ENCODE peak calls at places on chromosome 19, in nine cellular contexts. One of them, this sample, is unnamed.

GRCh38 chr19:44951179-44952159 is 3.7 kb upstream of the CLPTM1 start:
- DNase-seq in tibial nerve: peak
- DNase-seq in AG09319: peak
- DNase-seq in heart left ventricle: no peak
- DNase-seq in CD8-positive, alpha-beta T cell: peak
- DNase-seq in foreskin fibroblast: peak
- DNase-seq in left ventricle myocardium inferior: no peak
- DNase-seq in upper lobe of right lung: no peak
- DNase-seq in neural crest cell: peak
- DNase-seq in this sample: peak

GRCh38 chr19:18322318-18322758 is 538 bp downstream of the LSM4 start:
- DNase-seq in tibial nerve: no peak
- DNase-seq in AG09319: no peak
- DNase-seq in heart left ventricle: no peak
- DNase-seq in CD8-positive, alpha-beta T cell: no peak
- DNase-seq in foreskin fibroblast: peak
- DNase-seq in left ventricle myocardium inferior: peak
- DNase-seq in upper lobe of right lung: no peak
- DNase-seq in neural crest cell: peak
- DNase-seq in this sample: no peak

GRCh38 chr19:47124937-47125668 is 5.5 kb upstream of the SAE1 start:
- DNase-seq in tibial nerve: no peak
- DNase-seq in AG09319: no peak
- DNase-seq in heart left ventricle: no peak
- DNase-seq in CD8-positive, alpha-beta T cell: no peak
- DNase-seq in foreskin fibroblast: peak
- DNase-seq in left ventricle myocardium inferior: no peak
- DNase-seq in upper lobe of right lung: no peak
- DNase-seq in neural crest cell: peak
- DNase-seq in this sample: peak

GRCh38 chr19:41299755-41300089 is 10.2 kb upstream of the CCDC97 start:
- DNase-seq in tibial nerve: peak
- DNase-seq in AG09319: no peak
- DNase-seq in heart left ventricle: no peak
- DNase-seq in CD8-positive, alpha-beta T cell: peak
- DNase-seq in foreskin fibroblast: peak
- DNase-seq in left ventricle myocardium inferior: peak
- DNase-seq in upper lobe of right lung: no peak
- DNase-seq in neural crest cell: no peak
- DNase-seq in this sample: no peak

GRCh38 chr19:42290523-42291436 is 11.2 kb upstream of the PRR19 start:
- DNase-seq in tibial nerve: no peak
- DNase-seq in AG09319: no peak
- DNase-seq in heart left ventricle: no peak
- DNase-seq in CD8-positive, alpha-beta T cell: peak
- DNase-seq in foreskin fibroblast: no peak
- DNase-seq in left ventricle myocardium inferior: no peak
- DNase-seq in upper lobe of right lung: no peak
- DNase-seq in neural crest cell: peak
- DNase-seq in this sample: no peak

GRCh38 chr19:2464389-2464788 is 7.6 kb upstream of the LMNB2 start:
- DNase-seq in tibial nerve: no peak
- DNase-seq in AG09319: no peak
- DNase-seq in heart left ventricle: no peak
- DNase-seq in CD8-positive, alpha-beta T cell: no peak
- DNase-seq in foreskin fibroblast: no peak
- DNase-seq in left ventricle myocardium inferior: no peak
- DNase-seq in upper lobe of right lung: no peak
- DNase-seq in neural crest cell: no peak
- DNase-seq in this sample: no peak

GRCh38 chr19:5907216-5907615 is 2.5 kb downstream of the VMAC start:
- DNase-seq in tibial nerve: no peak
- DNase-seq in AG09319: no peak
- DNase-seq in heart left ventricle: no peak
- DNase-seq in CD8-positive, alpha-beta T cell: no peak
- DNase-seq in foreskin fibroblast: no peak
- DNase-seq in left ventricle myocardium inferior: no peak
- DNase-seq in upper lobe of right lung: no peak
- DNase-seq in neural crest cell: no peak
- DNase-seq in this sample: no peak

GRCh38 chr19:46069841-46070341 is 29.1 kb upstream of the IGFL4 start:
- DNase-seq in tibial nerve: no peak
- DNase-seq in AG09319: no peak
- DNase-seq in heart left ventricle: no peak
- DNase-seq in CD8-positive, alpha-beta T cell: no peak
- DNase-seq in foreskin fibroblast: peak
- DNase-seq in left ventricle myocardium inferior: no peak
- DNase-seq in upper lobe of right lung: no peak
- DNase-seq in neural crest cell: no peak
- DNase-seq in this sample: no peak

GRCh38 chr19:44968670-44969069 is 13.5 kb downstream of the CLPTM1 start:
- DNase-seq in tibial nerve: no peak
- DNase-seq in AG09319: no peak
- DNase-seq in heart left ventricle: no peak
- DNase-seq in CD8-positive, alpha-beta T cell: no peak
- DNase-seq in foreskin fibroblast: no peak
- DNase-seq in left ventricle myocardium inferior: no peak
- DNase-seq in upper lobe of right lung: no peak
- DNase-seq in neural crest cell: no peak
- DNase-seq in this sample: no peak

GRCh38 chr19:38386300-38386967 is 1.4 kb downstream of the GGN start:
- DNase-seq in tibial nerve: no peak
- DNase-seq in AG09319: no peak
- DNase-seq in heart left ventricle: peak
- DNase-seq in CD8-positive, alpha-beta T cell: no peak
- DNase-seq in foreskin fibroblast: no peak
- DNase-seq in left ventricle myocardium inferior: no peak
- DNase-seq in upper lobe of right lung: no peak
- DNase-seq in neural crest cell: no peak
- DNase-seq in this sample: no peak

GRCh38 chr19:20164456-20164855 is 2.6 kb upstream of the ZNF486 start:
- DNase-seq in tibial nerve: no peak
- DNase-seq in AG09319: no peak
- DNase-seq in heart left ventricle: no peak
- DNase-seq in CD8-positive, alpha-beta T cell: no peak
- DNase-seq in foreskin fibroblast: no peak
- DNase-seq in left ventricle myocardium inferior: no peak
- DNase-seq in upper lobe of right lung: no peak
- DNase-seq in neural crest cell: no peak
- DNase-seq in this sample: no peak

GRCh38 chr19:39237200-39238184 is 7.3 kb downstream of the IFNL3 start:
- DNase-seq in tibial nerve: no peak
- DNase-seq in AG09319: no peak
- DNase-seq in heart left ventricle: no peak
- DNase-seq in CD8-positive, alpha-beta T cell: peak
- DNase-seq in foreskin fibroblast: no peak
- DNase-seq in left ventricle myocardium inferior: no peak
- DNase-seq in upper lobe of right lung: peak
- DNase-seq in neural crest cell: no peak
- DNase-seq in this sample: peak

GRCh38 chr19:46586294-46586693 is 14.8 kb upstream of the CALM3 start:
- DNase-seq in tibial nerve: no peak
- DNase-seq in AG09319: no peak
- DNase-seq in heart left ventricle: no peak
- DNase-seq in CD8-positive, alpha-beta T cell: no peak
- DNase-seq in foreskin fibroblast: no peak
- DNase-seq in left ventricle myocardium inferior: no peak
- DNase-seq in upper lobe of right lung: no peak
- DNase-seq in neural crest cell: no peak
- DNase-seq in this sample: no peak

GRCh38 chr19:49843265-49843664 is 7.7 kb upstream of the PTOV1 start:
- DNase-seq in tibial nerve: no peak
- DNase-seq in AG09319: no peak
- DNase-seq in heart left ventricle: no peak
- DNase-seq in CD8-positive, alpha-beta T cell: no peak
- DNase-seq in foreskin fibroblast: no peak
- DNase-seq in left ventricle myocardium inferior: no peak
- DNase-seq in upper lobe of right lung: no peak
- DNase-seq in neural crest cell: no peak
- DNase-seq in this sample: peak

DNA sequence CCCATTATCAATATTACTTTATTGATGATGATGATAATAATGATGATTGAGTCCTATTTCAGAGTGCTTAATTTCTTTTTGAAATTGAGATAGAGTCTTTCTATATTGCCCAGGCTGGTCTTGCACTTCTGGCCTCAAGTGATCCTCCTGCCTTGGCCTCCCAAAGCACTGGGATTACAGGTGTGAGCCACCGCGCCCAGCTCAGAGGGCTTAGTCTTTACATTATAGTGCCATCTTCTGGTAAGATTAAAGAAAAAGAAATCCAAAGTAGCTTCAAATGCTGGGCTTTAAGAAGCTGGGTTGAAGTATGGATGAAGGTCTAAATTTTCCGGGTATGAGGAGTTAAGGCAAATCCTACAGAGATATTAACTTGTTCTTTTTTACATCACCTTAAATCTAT is 3.4 kb upstream of the ZNF333 start:
- DNase-seq in tibial nerve: no peak
- DNase-seq in AG09319: no peak
- DNase-seq in heart left ventricle: no peak
- DNase-seq in CD8-positive, alpha-beta T cell: no peak
- DNase-seq in foreskin fibroblast: peak
- DNase-seq in left ventricle myocardium inferior: no peak
- DNase-seq in upper lobe of right lung: no peak
- DNase-seq in neural crest cell: no peak
- DNase-seq in this sample: no peak
- TF ChIP-seq CTCF in tibial nerve: peak
- TF ChIP-seq CTCF in AG09319: no peak
- TF ChIP-seq CTCF in heart left ventricle: peak
- TF ChIP-seq CTCF in CD8-positive, alpha-beta T cell: peak
- TF ChIP-seq CTCF in foreskin fibroblast: peak
- TF ChIP-seq CTCF in left ventricle myocardium inferior: peak
- TF ChIP-seq CTCF in upper lobe of right lung: peak
- TF ChIP-seq CTCF in neural crest cell: peak
- TF ChIP-seq CTCF in this sample: peak

GRCh38 chr19:53536223-53536543 is 1.8 kb upstream of the ZNF331 start:
- DNase-seq in tibial nerve: no peak
- DNase-seq in AG09319: no peak
- DNase-seq in heart left ventricle: no peak
- DNase-seq in CD8-positive, alpha-beta T cell: no peak
- DNase-seq in foreskin fibroblast: no peak
- DNase-seq in left ventricle myocardium inferior: no peak
- DNase-seq in upper lobe of right lung: no peak
- DNase-seq in neural crest cell: no peak
- DNase-seq in this sample: no peak

GRCh38 chr19:53537126-53537522 is 821 bp upstream of the ZNF331 start:
- DNase-seq in tibial nerve: no peak
- DNase-seq in AG09319: no peak
- DNase-seq in heart left ventricle: no peak
- DNase-seq in CD8-positive, alpha-beta T cell: peak
- DNase-seq in foreskin fibroblast: no peak
- DNase-seq in left ventricle myocardium inferior: no peak
- DNase-seq in upper lobe of right lung: no peak
- DNase-seq in neural crest cell: no peak
- DNase-seq in this sample: no peak

GRCh38 chr19:53540091-53540490 is 2.1 kb downstream of the ZNF331 start:
- DNase-seq in tibial nerve: no peak
- DNase-seq in AG09319: no peak
- DNase-seq in heart left ventricle: no peak
- DNase-seq in CD8-positive, alpha-beta T cell: no peak
- DNase-seq in foreskin fibroblast: no peak
- DNase-seq in left ventricle myocardium inferior: no peak
- DNase-seq in upper lobe of right lung: no peak
- DNase-seq in neural crest cell: no peak
- DNase-seq in this sample: no peak

GRCh38 chr19:53538378-53539109 is 599 bp downstream of the ZNF331 start:
- DNase-seq in tibial nerve: no peak
- DNase-seq in AG09319: no peak
- DNase-seq in heart left ventricle: no peak
- DNase-seq in CD8-positive, alpha-beta T cell: no peak
- DNase-seq in foreskin fibroblast: no peak
- DNase-seq in left ventricle myocardium inferior: no peak
- DNase-seq in upper lobe of right lung: no peak
- DNase-seq in neural crest cell: no peak
- DNase-seq in this sample: no peak

DNA sequence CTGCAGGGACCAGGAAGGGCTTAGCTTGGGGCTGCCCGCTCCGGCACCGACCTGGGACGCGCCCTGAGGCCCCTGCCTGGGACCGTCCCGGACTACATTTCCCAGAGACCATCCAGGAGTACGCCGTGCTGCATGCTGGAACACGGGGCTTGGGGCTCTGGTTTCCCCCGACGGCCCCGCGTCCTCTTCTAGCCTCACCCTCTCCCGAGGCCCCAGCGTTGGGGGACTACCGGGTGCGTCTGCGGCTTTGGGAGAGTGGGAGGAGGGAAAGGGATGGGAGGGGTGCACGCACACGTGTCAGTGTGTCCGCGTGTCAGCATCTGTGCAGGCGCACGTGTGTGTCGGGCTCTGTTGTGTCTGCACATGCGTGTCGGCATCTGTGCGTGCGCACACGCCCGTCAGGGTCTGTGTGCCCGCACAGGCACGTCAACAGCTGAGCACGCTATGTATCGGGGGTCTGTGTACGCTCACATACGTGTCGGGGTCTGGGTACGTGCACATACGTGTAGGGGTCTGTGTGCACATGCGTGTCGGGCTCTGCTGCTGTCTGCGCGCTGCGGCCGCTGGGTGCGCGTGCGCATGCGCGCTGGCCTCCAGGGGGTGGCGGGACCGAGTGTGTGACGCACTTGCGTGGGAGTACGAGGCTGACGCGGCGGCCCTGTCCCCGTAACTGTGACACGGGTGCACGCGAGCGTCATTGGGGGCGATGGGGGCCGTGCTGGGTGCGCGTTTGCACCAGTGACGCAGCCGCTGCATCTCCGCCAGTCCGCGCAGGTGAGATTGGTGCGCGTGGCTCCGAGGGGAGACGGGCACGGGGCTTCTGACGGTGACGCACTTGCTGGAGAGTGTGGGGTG is at the start of gene ZNF331:
- DNase-seq in tibial nerve: peak
- DNase-seq in AG09319: peak
- DNase-seq in heart left ventricle: peak
- DNase-seq in CD8-positive, alpha-beta T cell: peak
- DNase-seq in foreskin fibroblast: peak
- DNase-seq in left ventricle myocardium inferior: peak
- DNase-seq in upper lobe of right lung: peak
- DNase-seq in neural crest cell: peak
- DNase-seq in this sample: peak
- TF ChIP-seq CTCF in tibial nerve: peak
- TF ChIP-seq CTCF in AG09319: peak
- TF ChIP-seq CTCF in heart left ventricle: no peak
- TF ChIP-seq CTCF in CD8-positive, alpha-beta T cell: no peak
- TF ChIP-seq CTCF in foreskin fibroblast: peak
- TF ChIP-seq CTCF in left ventricle myocardium inferior: peak
- TF ChIP-seq CTCF in upper lobe of right lung: no peak
- TF ChIP-seq CTCF in neural crest cell: peak
- TF ChIP-seq CTCF in this sample: no peak

GRCh38 chr19:23440791-23441190 is 45.5 kb upstream of the ZNF91 start:
- DNase-seq in tibial nerve: no peak
- DNase-seq in AG09319: no peak
- DNase-seq in heart left ventricle: no peak
- DNase-seq in CD8-positive, alpha-beta T cell: no peak
- DNase-seq in foreskin fibroblast: no peak
- DNase-seq in left ventricle myocardium inferior: no peak
- DNase-seq in upper lobe of right lung: no peak
- DNase-seq in neural crest cell: no peak
- DNase-seq in this sample: no peak
- TF ChIP-seq CTCF in tibial nerve: no peak
- TF ChIP-seq CTCF in AG09319: no peak
- TF ChIP-seq CTCF in heart left ventricle: no peak
- TF ChIP-seq CTCF in CD8-positive, alpha-beta T cell: no peak
- TF ChIP-seq CTCF in foreskin fibroblast: peak
- TF ChIP-seq CTCF in left ventricle myocardium inferior: peak
- TF ChIP-seq CTCF in upper lobe of right lung: peak
- TF ChIP-seq CTCF in neural crest cell: peak
- TF ChIP-seq CTCF in this sample: no peak

GRCh38 chr19:8511573-8512101 is 2.3 kb downstream of the ZNF414 start:
- DNase-seq in tibial nerve: no peak
- DNase-seq in AG09319: no peak
- DNase-seq in heart left ventricle: no peak
- DNase-seq in CD8-positive, alpha-beta T cell: no peak
- DNase-seq in foreskin fibroblast: no peak
- DNase-seq in left ventricle myocardium inferior: no peak
- DNase-seq in upper lobe of right lung: peak
- DNase-seq in neural crest cell: no peak
- DNase-seq in this sample: no peak
- TF ChIP-seq CTCF in tibial nerve: no peak
- TF ChIP-seq CTCF in AG09319: no peak
- TF ChIP-seq CTCF in heart left ventricle: no peak
- TF ChIP-seq CTCF in CD8-positive, alpha-beta T cell: no peak
- TF ChIP-seq CTCF in foreskin fibroblast: no peak
- TF ChIP-seq CTCF in left ventricle myocardium inferior: no peak
- TF ChIP-seq CTCF in upper lobe of right lung: no peak
- TF ChIP-seq CTCF in neural crest cell: no peak
- TF ChIP-seq CTCF in this sample: no peak